ENCODE peak calls at places on chromosomes 13 and 19, in ten cellular contexts. Z is body of pancreas; B is B cell; I is SK-N-SH; T is CD4-positive, alpha-beta T cell; X is OCI-LY7; P is thyroid gland; V is neural crest cell; H is RWPE1; L is tibial nerve. D is an unnamed sample.

GRCh38 chr19:32910874-32911273 is 41.3 kb upstream of the SLC7A9 start:
- DNase-seq in Z (no peak), B (no peak), I (no peak), T (no peak), X (no peak), P (no peak), V (no peak), H (no peak), L (no peak), D (no peak)

GRCh38 chr13:23985060-23985459 is 87.8 kb upstream of the C1QTNF9B start:
- DNase-seq in Z (no peak), B (no peak), I (no peak), T (no peak), X (no peak), P (no peak), V (no peak), H (no peak), L (no peak), D (no peak)

GRCh38 chr13:113447596-113447995 is 5.7 kb downstream of the ADPRHL1 start:
- DNase-seq in Z (no peak), B (no peak), I (no peak), T (no peak), X (no peak), P (no peak), V (no peak), H (no peak), L (no peak), D (no peak)

GRCh38 chr13:49395416-49396277 is 48.2 kb downstream of the CAB39L start:
- DNase-seq in Z (no peak), B (no peak), I (no peak), T (no peak), X (no peak), P (no peak), V (no peak), H (no peak), L (no peak), D (no peak)

GRCh38 chr13:95440441-95441088 is 112.0 kb upstream of the CLDN10 start:
- DNase-seq in Z (no peak), B (no peak), I (no peak), T (no peak), X (no peak), P (no peak), V (no peak), H (no peak), L (no peak), D (no peak)

GRCh38 chr13:91398413-91399188 is at the start of gene GPC5:
- DNase-seq in Z (peak; percentile 77), B (peak; percentile 91), I (peak; percentile 95), T (peak; percentile 69), X (peak; percentile 86), P (peak; percentile 57), V (peak; percentile 76), H (peak; percentile 79), L (peak; percentile 55), D (peak; percentile 53)

GRCh38 chr13:26590379-26590778 is 32.9 kb downstream of the WASF3 start:
- DNase-seq in Z (no peak), B (no peak), I (no peak), T (no peak), X (no peak), P (no peak), V (no peak), H (no peak), L (no peak), D (no peak)

GRCh38 chr13:51050021-51050886 is 60.8 kb downstream of the C13orf42 start:
- DNase-seq in Z (no peak), B (no peak), I (no peak), T (no peak), X (no peak), P (no peak), V (no peak), H (no peak), L (no peak), D (no peak)

GRCh38 chr19:35995655-35995993 is 636 bp downstream of the SDHAF1 start:
- DNase-seq in Z (peak; percentile 58), B (no peak), I (peak; percentile 67), T (no peak), X (peak; percentile 59), P (peak; percentile 70), V (no peak), H (peak; percentile 51), L (no peak), D (peak; percentile 61)

GRCh38 chr19:35996777-35997176 is 1.8 kb downstream of the SDHAF1 start:
- DNase-seq in Z (no peak), B (no peak), I (no peak), T (no peak), X (no peak), P (no peak), V (no peak), H (no peak), L (no peak), D (no peak)

GRCh38 chr19:35992902-35993765 is 1.9 kb upstream of the SDHAF1 start:
- DNase-seq in Z (no peak), B (no peak), I (no peak), T (no peak), X (no peak), P (no peak), V (no peak), H (no peak), L (no peak), D (no peak)

GRCh38 chr19:35991731-35992450 is 3.1 kb upstream of the SDHAF1 start:
- DNase-seq in Z (no peak), B (no peak), I (no peak), T (no peak), X (no peak), P (peak; percentile 59), V (no peak), H (no peak), L (no peak), D (no peak)

DNA sequence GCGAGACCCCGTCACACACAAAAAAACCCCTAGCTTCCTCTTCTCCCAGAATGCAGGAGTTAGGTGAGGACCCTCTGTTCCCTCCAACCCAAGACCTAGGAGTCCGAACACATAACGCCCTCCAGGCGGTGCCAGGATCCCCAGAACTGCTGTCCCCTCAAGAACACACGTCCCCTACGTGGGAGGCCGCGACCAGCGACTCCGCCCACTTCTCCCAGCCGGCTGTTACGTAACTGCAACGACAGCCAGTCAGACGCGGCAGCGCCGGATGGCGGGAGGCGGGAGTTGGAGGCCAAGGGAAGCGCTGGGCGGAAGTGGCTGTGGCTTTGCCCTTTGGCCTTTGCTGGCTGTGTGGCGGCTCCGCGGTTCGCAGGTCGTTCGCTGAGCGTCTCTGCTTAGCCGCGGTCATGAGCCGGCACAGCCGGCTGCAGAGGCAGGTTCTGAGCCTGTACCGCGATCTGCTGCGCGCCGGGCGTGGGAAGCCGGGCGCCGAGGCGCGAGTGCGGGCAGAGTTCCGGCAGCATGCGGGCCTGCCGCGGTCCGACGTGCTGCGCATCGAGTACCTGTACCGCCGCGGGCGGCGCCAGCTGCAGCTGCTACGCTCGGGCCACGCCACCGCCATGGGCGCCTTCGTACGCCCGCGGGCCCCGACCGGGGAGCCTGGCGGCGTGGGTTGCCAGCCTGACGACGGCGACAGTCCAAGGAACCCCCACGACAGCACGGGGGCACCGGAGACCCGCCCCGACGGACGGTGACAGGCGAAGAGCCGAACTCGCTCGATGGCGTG is at the start of gene SDHAF1:
- DNase-seq in Z (peak; percentile 97), B (peak; percentile 97), I (peak; percentile 97), T (peak; percentile 87), X (peak; percentile 96), P (peak; percentile 98), V (peak; percentile 93), H (peak; percentile 96), L (peak; percentile 92), D (peak; percentile 97)
- TF ChIP-seq CTCF in Z (no peak), B (no peak), I (no peak), T (no peak), X (peak; percentile 32), P (no peak), V (no peak), H (no peak), L (no peak), D (no peak)

DNA sequence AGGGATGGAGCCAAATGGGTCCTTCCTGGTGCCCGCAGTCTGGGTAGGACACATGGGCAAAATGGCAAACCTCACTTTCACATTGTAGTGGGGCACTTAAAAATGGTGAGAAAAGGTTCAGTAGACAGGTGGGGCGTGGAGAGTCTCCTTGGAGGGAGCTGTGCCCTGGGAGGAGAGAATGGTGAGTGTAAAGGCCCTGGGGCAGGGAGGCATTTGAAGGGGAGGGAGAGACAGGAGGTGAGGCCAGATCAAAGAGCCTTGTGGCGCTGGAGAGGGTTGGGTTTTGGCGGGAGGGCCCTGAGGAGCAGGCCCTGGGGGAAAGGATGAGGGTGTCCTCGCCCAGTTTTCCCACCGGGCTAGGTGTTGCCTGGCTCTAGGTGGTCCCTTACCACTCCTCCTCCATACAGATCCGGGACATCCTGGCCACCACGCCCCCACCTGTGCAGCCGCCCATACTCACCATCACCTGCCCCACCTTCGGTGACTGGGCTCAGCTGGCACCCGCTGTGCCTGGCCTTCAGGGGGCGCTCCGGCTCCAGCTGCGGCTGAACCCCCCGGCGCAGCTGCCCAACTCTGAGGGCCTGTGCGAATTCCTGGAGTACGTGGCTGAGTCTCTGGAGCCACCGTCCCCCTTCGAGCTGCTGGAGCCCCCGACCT is 6.3 kb downstream of the MAP1S start:
- DNase-seq in Z (no peak), B (peak; percentile 73), I (peak; percentile 67), T (no peak), X (no peak), P (no peak), V (no peak), H (no peak), L (no peak), D (no peak)
- TF ChIP-seq CTCF in Z (no peak), B (peak; percentile 66), I (peak; percentile 52), T (peak; percentile 23), X (peak; percentile 83), P (no peak), V (peak; percentile 44), H (no peak), L (no peak), D (peak; percentile 32)

DNA sequence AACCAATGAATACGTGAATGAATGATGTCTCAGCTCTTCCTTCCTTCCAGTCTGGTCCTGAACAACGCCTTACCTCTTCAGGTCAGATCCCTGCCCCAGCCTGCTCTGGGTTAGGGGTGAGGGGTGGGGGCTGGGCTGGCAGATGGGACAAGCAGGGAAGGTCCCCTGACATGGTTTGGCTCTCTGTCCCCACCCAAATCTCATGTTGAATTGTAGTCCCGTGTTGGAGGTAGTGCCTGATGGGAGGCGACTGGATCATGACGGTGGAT is 9.3 kb downstream of the DIRAS1 start:
- DNase-seq in Z (no peak), B (no peak), I (no peak), T (no peak), X (no peak), P (no peak), V (no peak), H (no peak), L (no peak), D (no peak)
- TF ChIP-seq CTCF in Z (no peak), B (no peak), I (no peak), T (no peak), X (no peak), P (no peak), V (no peak), H (no peak), L (no peak), D (no peak)

GRCh38 chr19:10473192-10473591 is 30.0 kb downstream of the KEAP1 start:
- DNase-seq in Z (peak; percentile 48), B (no peak), I (no peak), T (no peak), X (no peak), P (no peak), V (no peak), H (no peak), L (no peak), D (no peak)

GRCh38 chr19:10467104-10467706 is 36.0 kb downstream of the KEAP1 start:
- DNase-seq in Z (no peak), B (no peak), I (peak; percentile 8), T (no peak), X (no peak), P (no peak), V (no peak), H (no peak), L (no peak), D (no peak)

GRCh38 chr19:10468133-10468532 is 35.0 kb downstream of the KEAP1 start:
- DNase-seq in Z (no peak), B (peak; percentile 10), I (no peak), T (no peak), X (no peak), P (no peak), V (no peak), H (no peak), L (no peak), D (no peak)

GRCh38 chr19:10474962-10475451 is 28.1 kb downstream of the KEAP1 start:
- DNase-seq in Z (no peak), B (no peak), I (peak; percentile 1), T (no peak), X (no peak), P (no peak), V (no peak), H (no peak), L (no peak), D (no peak)

DNA sequence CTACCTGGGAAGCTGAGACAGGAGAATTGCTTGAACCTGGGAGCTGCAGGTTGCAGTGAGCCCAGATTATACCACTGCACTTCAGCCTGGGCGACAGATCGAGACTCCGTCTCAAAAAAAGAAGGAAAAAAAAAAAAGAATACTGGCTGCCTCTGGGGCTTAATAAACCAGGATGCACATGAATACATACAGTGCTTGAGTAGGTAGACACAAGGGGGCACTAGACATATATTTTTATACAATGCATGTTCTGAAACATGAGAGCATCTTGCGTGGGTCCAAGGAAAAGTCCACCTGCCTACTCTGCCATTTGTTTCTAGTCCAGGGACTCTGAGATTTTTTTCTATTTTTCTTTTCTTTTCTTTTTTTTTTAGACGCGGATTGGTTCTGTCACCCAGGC is 31.2 kb downstream of the KEAP1 start:
- DNase-seq in Z (no peak), B (no peak), I (peak; percentile 65), T (no peak), X (peak; percentile 65), P (no peak), V (no peak), H (no peak), L (no peak), D (no peak)
- TF ChIP-seq CTCF in Z (peak; percentile 7), B (peak; percentile 50), I (peak; percentile 63), T (peak; percentile 38), X (peak; percentile 77), P (no peak), V (peak; percentile 61), H (peak; percentile 42), L (no peak), D (peak; percentile 28)

D was measured in Calu3.